ENCODE peak calls at places on chromosomes 3 and 15, in six cellular contexts. D, N, B, K, F and M are unnamed samples.

GRCh38 chr3:111963424-111963823 is 15.4 kb upstream of the ABHD10 start:
- DNase-seq in F (no peak), K (no peak), B (no peak), N (no peak), D (no peak), M (no peak)

GRCh38 chr3:157063926-157064325 is 96.0 kb downstream of the CCNL1 start:
- DNase-seq in B (no peak), N (no peak), D (no peak), K (no peak), F (no peak), M (no peak)

GRCh38 chr15:58748787-58749531 is 548 bp downstream of the ADAM10 start:
- DNase-seq in B (peak; percentile 37), F (peak; percentile 51), N (peak; percentile 48), D (peak; percentile 26), K (peak; percentile 53), M (peak; percentile 7)

GRCh38 chr3:178947738-178948137 is 123.9 kb downstream of the ZMAT3 start:
- DNase-seq in K (no peak), F (no peak), D (no peak), N (no peak), B (no peak), M (no peak)

GRCh38 chr3:67414740-67415139 is 239.7 kb downstream of the SUCLG2 start:
- DNase-seq in B (no peak), D (no peak), F (no peak), K (no peak), N (no peak), M (no peak)

GRCh38 chr3:197983076-197983475 is 23.1 kb downstream of the LMLN start:
- DNase-seq in N (no peak), B (no peak), K (no peak), D (no peak), F (no peak), M (no peak)

GRCh38 chr3:145936986-145937385 is 224.0 kb downstream of the PLOD2 start:
- DNase-seq in N (no peak), K (no peak), F (no peak), D (no peak), B (no peak), M (no peak)

GRCh38 chr3:189500798-189501495 is 130.2 kb upstream of the TP63 start:
- DNase-seq in B (no peak), D (no peak), F (no peak), N (no peak), K (no peak), M (no peak)

GRCh38 chr15:59689626-59690236 is 611 bp upstream of the BNIP2 start:
- DNase-seq in N (peak; percentile 81), D (peak; percentile 47), F (peak; percentile 71), B (peak; percentile 86), K (peak; percentile 62), M (peak; percentile 22)

GRCh38 chr3:140736863-140737460 is 59.1 kb downstream of the TRIM42 start:
- DNase-seq in K (peak; percentile 9), F (no peak), B (peak; percentile 47), N (peak; percentile 40), D (no peak), M (peak; percentile 19)

GRCh38 chr3:5888845-5889244 is 701.3 kb downstream of the EDEM1 start:
- DNase-seq in F (no peak), B (no peak), K (no peak), D (no peak), N (no peak), M (no peak)